ENCODE peak calls at places on chromosomes 4 and X, in nine cellular contexts. W is CD4-positive, alpha-beta T cell; J is naive thymus-derived CD8-positive, alpha-beta T cell; D is SJSA1; T is mucosa of gallbladder; G is stomach; O is activated naive CD4-positive, alpha-beta T cell treated with anti-CD3 and anti-CD28 coated beads, Interleukin-2, amount 10 ng/mL, durations not matched to agents 7 days and 5 days; C is small intestine; L is CD8-positive, alpha-beta T cell. H is an unnamed sample.

GRCh38 chr4:78057135-78057599 is at the start of gene FRAS1:
- DNase-seq in W (no peak), J (no peak), D (no peak), T (peak; percentile 40), G (no peak), O (peak; percentile 34), C (peak; percentile 9), L (no peak), H (no peak)

GRCh38 chr4:20254517-20255250 is 3.0 kb downstream of the SLIT2 start:
- DNase-seq in W (no peak), J (no peak), D (peak; percentile 74), T (peak; percentile 10), G (no peak), O (no peak), C (no peak), L (no peak), H (no peak)

GRCh38 chr4:78661086-78661690 is 109.6 kb downstream of the ANXA3 start:
- DNase-seq in W (no peak), J (no peak), D (no peak), T (no peak), G (no peak), O (no peak), C (no peak), L (no peak), H (no peak)

GRCh38 chrX:66015152-66015827 is 24.6 kb downstream of the VSIG4 start:
- DNase-seq in W (no peak), J (peak; percentile 10), D (no peak), T (peak; percentile 28), G (no peak), O (peak; percentile 39), C (peak; percentile 20), L (no peak), H (no peak)

GRCh38 chr4:12545845-12546244 is 938.3 kb downstream of the RAB28 start:
- DNase-seq in W (no peak), J (no peak), D (no peak), T (no peak), G (no peak), O (no peak), C (no peak), L (no peak), H (no peak)

GRCh38 chrX:10634681-10635161 is 14.3 kb upstream of the MID1 start:
- DNase-seq in W (no peak), J (no peak), D (peak; percentile 77), T (no peak), G (no peak), O (no peak), C (no peak), L (no peak), H (no peak)

GRCh38 chr4:118753685-118754084 is 68.5 kb downstream of the METTL14 start:
- DNase-seq in W (no peak), J (no peak), D (no peak), T (no peak), G (no peak), O (no peak), C (no peak), L (no peak), H (no peak)

GRCh38 chrX:154799554-154800348 is 5.5 kb downstream of the MPP1 start:
- DNase-seq in W (no peak), J (no peak), D (peak; percentile 57), T (peak; percentile 75), G (peak; percentile 62), O (no peak), C (peak; percentile 71), L (no peak), H (no peak)

GRCh38 chrX:13304052-13304451 is 15.8 kb downstream of the ATXN3L start:
- DNase-seq in W (no peak), J (no peak), D (no peak), T (no peak), G (no peak), O (no peak), C (no peak), L (no peak), H (no peak)

GRCh38 chr4:21034728-21035127 is 334.5 kb downstream of the PACRGL start:
- DNase-seq in W (no peak), J (no peak), D (no peak), T (no peak), G (no peak), O (no peak), C (no peak), L (no peak), H (no peak)

GRCh38 chr4:152102184-152103000 is 341.6 kb upstream of the GATB start:
- DNase-seq in W (no peak), J (no peak), D (no peak), T (peak; percentile 5), G (no peak), O (no peak), C (no peak), L (no peak), H (no peak)

GRCh38 chrX:16096131-16096530 is 27.2 kb upstream of the GRPR start:
- DNase-seq in W (no peak), J (no peak), D (no peak), T (no peak), G (no peak), O (no peak), C (no peak), L (no peak), H (no peak)

GRCh38 chrX:31269914-31270313 is 198.1 kb upstream of the FTHL17 start:
- DNase-seq in W (no peak), J (no peak), D (no peak), T (no peak), G (no peak), O (no peak), C (no peak), L (no peak), H (no peak)

GRCh38 chr4:38949416-38950051 is 81.9 kb downstream of the FAM114A1 start:
- DNase-seq in W (no peak), J (peak; percentile 3), D (no peak), T (no peak), G (no peak), O (peak; percentile 69), C (peak; percentile 39), L (peak; percentile 2), H (peak; percentile 56)

GRCh38 chrX:132041016-132041415 is 17.9 kb downstream of the STK26 start:
- DNase-seq in W (no peak), J (no peak), D (no peak), T (no peak), G (no peak), O (no peak), C (no peak), L (no peak), H (no peak)

GRCh38 chr4:38948551-38948950 is 80.9 kb downstream of the FAM114A1 start:
- DNase-seq in W (no peak), J (no peak), D (peak; percentile 51), T (peak; percentile 50), G (no peak), O (no peak), C (no peak), L (no peak), H (no peak)

GRCh38 chrX:56233100-56233499 is 944 bp downstream of the KLF8 start:
- DNase-seq in W (no peak), J (no peak), D (no peak), T (no peak), G (no peak), O (no peak), C (no peak), L (no peak), H (no peak)

GRCh38 chr4:8846864-8847263 is 24.8 kb downstream of the HMX1 start:
- DNase-seq in W (no peak), J (no peak), D (peak; percentile 55), T (no peak), G (no peak), O (peak; percentile 7), C (no peak), L (no peak), H (no peak)

GRCh38 chrX:9846631-9847030 is 60.4 kb downstream of the SHROOM2 start:
- DNase-seq in W (no peak), J (no peak), D (no peak), T (no peak), G (no peak), O (no peak), C (no peak), L (no peak), H (no peak)